ENCODE peak calls at places on chromosomes 3 and 15, in ten cellular contexts. One of them, this sample, is unnamed.

GRCh38 chr3:176920806-176921205 is 276.5 kb downstream of the TBL1XR1 start:
- DNase-seq in AG04450: no peak
- DNase-seq in Calu3: no peak
- DNase-seq in cortex of kidney: no peak
- DNase-seq in HT-29: peak; percentile 24
- DNase-seq in nephron progenitor cell: no peak
- DNase-seq in CD4-positive, alpha-beta T cell: no peak
- DNase-seq in NCI-H446: no peak
- DNase-seq in mammary epithelial cell: no peak
- DNase-seq in NCI-H1930: no peak
- DNase-seq in this sample: no peak

GRCh38 chr3:42519568-42519962 is 17.1 kb downstream of the VIPR1 start:
- DNase-seq in Calu3: no peak
- DNase-seq in CD4-positive, alpha-beta T cell: no peak
- DNase-seq in AG04450: no peak
- DNase-seq in nephron progenitor cell: no peak
- DNase-seq in NCI-H1930: no peak
- DNase-seq in NCI-H446: no peak
- DNase-seq in HT-29: no peak
- DNase-seq in mammary epithelial cell: no peak
- DNase-seq in cortex of kidney: no peak
- DNase-seq in this sample: no peak

GRCh38 chr3:182843478-182843877 is 50.2 kb downstream of the ATP11B start:
- DNase-seq in NCI-H446: no peak
- DNase-seq in nephron progenitor cell: no peak
- DNase-seq in mammary epithelial cell: no peak
- DNase-seq in HT-29: no peak
- DNase-seq in Calu3: no peak
- DNase-seq in cortex of kidney: no peak
- DNase-seq in CD4-positive, alpha-beta T cell: no peak
- DNase-seq in AG04450: no peak
- DNase-seq in NCI-H1930: no peak
- DNase-seq in this sample: no peak

GRCh38 chr3:188000361-188000861 is 153.5 kb upstream of the LPP start:
- DNase-seq in mammary epithelial cell: no peak
- DNase-seq in cortex of kidney: no peak
- DNase-seq in Calu3: peak; percentile 27
- DNase-seq in nephron progenitor cell: no peak
- DNase-seq in CD4-positive, alpha-beta T cell: no peak
- DNase-seq in NCI-H1930: no peak
- DNase-seq in HT-29: peak; percentile 13
- DNase-seq in NCI-H446: peak; percentile 46
- DNase-seq in AG04450: no peak
- DNase-seq in this sample: no peak

GRCh38 chr15:42143866-42144625 is 12.4 kb downstream of the PLA2G4F start:
- DNase-seq in CD4-positive, alpha-beta T cell: no peak
- DNase-seq in AG04450: no peak
- DNase-seq in nephron progenitor cell: no peak
- DNase-seq in cortex of kidney: no peak
- DNase-seq in mammary epithelial cell: no peak
- DNase-seq in HT-29: no peak
- DNase-seq in NCI-H446: no peak
- DNase-seq in Calu3: no peak
- DNase-seq in NCI-H1930: no peak
- DNase-seq in this sample: no peak

GRCh38 chr3:138049157-138049919 is 39.4 kb downstream of the CLDN18 start:
- DNase-seq in nephron progenitor cell: no peak
- DNase-seq in AG04450: peak; percentile 64
- DNase-seq in HT-29: no peak
- DNase-seq in NCI-H1930: no peak
- DNase-seq in Calu3: no peak
- DNase-seq in cortex of kidney: no peak
- DNase-seq in CD4-positive, alpha-beta T cell: no peak
- DNase-seq in mammary epithelial cell: no peak
- DNase-seq in NCI-H446: no peak
- DNase-seq in this sample: no peak

GRCh38 chr15:70409388-70409787 is 311.7 kb upstream of the TLE3 start:
- DNase-seq in NCI-H1930: no peak
- DNase-seq in mammary epithelial cell: no peak
- DNase-seq in AG04450: no peak
- DNase-seq in HT-29: no peak
- DNase-seq in nephron progenitor cell: no peak
- DNase-seq in NCI-H446: no peak
- DNase-seq in CD4-positive, alpha-beta T cell: no peak
- DNase-seq in Calu3: no peak
- DNase-seq in cortex of kidney: no peak
- DNase-seq in this sample: no peak

GRCh38 chr3:12706504-12707253 is 42.8 kb upstream of the RAF1 start:
- DNase-seq in mammary epithelial cell: peak; percentile 77
- DNase-seq in NCI-H1930: peak; percentile 22
- DNase-seq in AG04450: no peak
- DNase-seq in NCI-H446: peak; percentile 53
- DNase-seq in CD4-positive, alpha-beta T cell: peak; percentile 21
- DNase-seq in Calu3: peak; percentile 67
- DNase-seq in cortex of kidney: no peak
- DNase-seq in nephron progenitor cell: peak; percentile 38
- DNase-seq in HT-29: peak; percentile 79
- DNase-seq in this sample: no peak

GRCh38 chr3:47781326-47781684 is 388 bp downstream of the SMARCC1 start:
- DNase-seq in HT-29: no peak
- DNase-seq in nephron progenitor cell: peak; percentile 72
- DNase-seq in CD4-positive, alpha-beta T cell: peak; percentile 46
- DNase-seq in Calu3: peak; percentile 65
- DNase-seq in cortex of kidney: no peak
- DNase-seq in mammary epithelial cell: peak; percentile 60
- DNase-seq in NCI-H1930: no peak
- DNase-seq in NCI-H446: peak; percentile 23
- DNase-seq in AG04450: no peak
- DNase-seq in this sample: peak; percentile 83

GRCh38 chr15:88454231-88454630 is 13.0 kb downstream of the MRPL46 start:
- DNase-seq in NCI-H1930: no peak
- DNase-seq in CD4-positive, alpha-beta T cell: no peak
- DNase-seq in Calu3: no peak
- DNase-seq in NCI-H446: no peak
- DNase-seq in nephron progenitor cell: no peak
- DNase-seq in mammary epithelial cell: no peak
- DNase-seq in AG04450: no peak
- DNase-seq in HT-29: no peak
- DNase-seq in cortex of kidney: no peak
- DNase-seq in this sample: no peak

GRCh38 chr3:52891164-52891563 is 6.2 kb downstream of the STIMATE start:
- DNase-seq in mammary epithelial cell: no peak
- DNase-seq in nephron progenitor cell: no peak
- DNase-seq in HT-29: no peak
- DNase-seq in CD4-positive, alpha-beta T cell: no peak
- DNase-seq in cortex of kidney: no peak
- DNase-seq in NCI-H1930: no peak
- DNase-seq in Calu3: no peak
- DNase-seq in NCI-H446: no peak
- DNase-seq in AG04450: no peak
- DNase-seq in this sample: no peak

GRCh38 chr15:71133734-71134464 is 18.6 kb downstream of the THSD4 start:
- DNase-seq in NCI-H446: no peak
- DNase-seq in nephron progenitor cell: no peak
- DNase-seq in Calu3: peak; percentile 26
- DNase-seq in CD4-positive, alpha-beta T cell: no peak
- DNase-seq in HT-29: no peak
- DNase-seq in NCI-H1930: no peak
- DNase-seq in cortex of kidney: no peak
- DNase-seq in mammary epithelial cell: peak; percentile 85
- DNase-seq in AG04450: no peak
- DNase-seq in this sample: no peak

This sample was measured in coronary artery.